ENCODE peak calls at places on chromosomes 16 and 17, in eight cellular contexts. R, H, W, I, G, L, D and B are unnamed samples.

GRCh38 chr17:78117027-78117981 is 11.3 kb downstream of the TMC6 start:
- DNase-seq in H (no peak), I (no peak), D (no peak), G (peak), W (no peak), R (no peak), L (no peak), B (no peak)

GRCh38 chr17:67574658-67575293 is 143.0 kb upstream of the NOL11 start:
- DNase-seq in G (no peak), H (no peak), W (no peak), I (no peak), L (no peak), R (no peak), D (no peak), B (no peak)

GRCh38 chr16:71929048-71929447 is 33.7 kb downstream of the IST1 start:
- DNase-seq in H (no peak), W (no peak), D (no peak), R (peak), L (no peak), I (peak), G (no peak), B (no peak)

GRCh38 chr17:74757931-74758845 is 9.8 kb downstream of the NHERF1 start:
- DNase-seq in D (no peak), I (no peak), W (no peak), H (no peak), G (no peak), L (no peak), R (no peak), B (no peak)

GRCh38 chr17:42677921-42678781 is 1.4 kb upstream of the PLEKHH3 start:
- DNase-seq in H (peak), W (peak), R (no peak), G (peak), L (peak), D (peak), I (peak), B (peak)

GRCh38 chr17:79803421-79803996 is 6.6 kb upstream of the CBX8 start:
- DNase-seq in R (no peak), W (no peak), H (no peak), D (no peak), L (no peak), I (no peak), G (no peak), B (no peak)

GRCh38 chr16:85249418-85249817 is 137.1 kb upstream of the CIBAR2 start:
- DNase-seq in I (no peak), R (no peak), L (no peak), W (no peak), D (no peak), G (no peak), H (no peak), B (no peak)

GRCh38 chr17:17391575-17392370 is 85.0 kb upstream of the MED9 start:
- DNase-seq in D (no peak), I (no peak), R (no peak), L (no peak), H (peak), W (peak), G (no peak), B (no peak)

GRCh38 chr17:17084317-17084835 is 42.1 kb downstream of the MPRIP start:
- DNase-seq in G (no peak), H (no peak), D (no peak), R (no peak), L (no peak), I (no peak), W (no peak), B (no peak)